ENCODE peak calls at places on chromosomes 13 and 19, in six cellular contexts. H is mesendoderm, T is H1, X is H9, P is neuronal stem cell, J is mesenchymal stem cell. O is an unnamed sample. For H3K79me1, the result is how much of the 10 kb centered on the place peaks cover.

GRCh38 chr19:42683917-42684513 is 56.3 kb downstream of the PSG3 start:
- DNase-seq in T (peak), P (no peak), X (no peak), J (peak), H (peak), O (peak)

GRCh38 chr19:41325947-41326706 is 16.2 kb downstream of the CCDC97 start:
- DNase-seq in H (no peak), P (no peak), T (peak), J (peak), X (no peak), O (peak)

GRCh38 chr13:113453962-113454361 is 674 bp upstream of the ADPRHL1 start:
- DNase-seq in T (no peak), J (no peak), P (no peak), H (no peak), X (no peak), O (no peak)

GRCh38 chr13:80029170-80029569 is 311.8 kb downstream of the SPRY2 start:
- DNase-seq in J (no peak), H (no peak), T (no peak), P (no peak), X (no peak), O (no peak)

GRCh38 chr19:1058112-1058511 is 8.9 kb upstream of the ARHGAP45 start:
- DNase-seq in T (no peak), X (no peak), P (no peak), H (no peak), J (no peak), O (no peak)

GRCh38 chr13:113211774-113212173 is 2.4 kb downstream of the CUL4A start:
- DNase-seq in X (peak), P (no peak), H (peak), J (no peak), T (no peak), O (no peak)

GRCh38 chr19:38831142-38831605 is 420 bp downstream of the ECH1 start:
- DNase-seq in J (peak), X (peak), H (peak), P (no peak), T (no peak), O (peak)

GRCh38 chr13:32645854-32646253 is 59.6 kb downstream of the PDS5B start:
- DNase-seq in T (no peak), P (no peak), X (no peak), H (no peak), J (no peak), O (no peak)

GRCh38 chr13:93889430-93889829 is 590.1 kb downstream of the DCT start:
- DNase-seq in X (no peak), T (no peak), H (no peak), P (no peak), J (no peak), O (no peak)

GRCh38 chr13:51801631-51802099 is 2.3 kb downstream of the DHRS12 start:
- DNase-seq in H (peak), T (no peak), P (peak), J (no peak), X (no peak), O (no peak)

GRCh38 chr13:38767506-38768265 is 80.8 kb downstream of the FREM2 start:
- DNase-seq in T (no peak), J (no peak), P (no peak), X (no peak), H (no peak), O (no peak)

GRCh38 chr13:44051405-44051804 is 171.7 kb downstream of the LACC1 start:
- DNase-seq in P (no peak), H (no peak), X (no peak), T (no peak), J (no peak), O (no peak)
- H3K79me1 ChIP-seq in P (under half), H (under half), X (under half), T (under half), J (under half), O (under half)

DNA sequence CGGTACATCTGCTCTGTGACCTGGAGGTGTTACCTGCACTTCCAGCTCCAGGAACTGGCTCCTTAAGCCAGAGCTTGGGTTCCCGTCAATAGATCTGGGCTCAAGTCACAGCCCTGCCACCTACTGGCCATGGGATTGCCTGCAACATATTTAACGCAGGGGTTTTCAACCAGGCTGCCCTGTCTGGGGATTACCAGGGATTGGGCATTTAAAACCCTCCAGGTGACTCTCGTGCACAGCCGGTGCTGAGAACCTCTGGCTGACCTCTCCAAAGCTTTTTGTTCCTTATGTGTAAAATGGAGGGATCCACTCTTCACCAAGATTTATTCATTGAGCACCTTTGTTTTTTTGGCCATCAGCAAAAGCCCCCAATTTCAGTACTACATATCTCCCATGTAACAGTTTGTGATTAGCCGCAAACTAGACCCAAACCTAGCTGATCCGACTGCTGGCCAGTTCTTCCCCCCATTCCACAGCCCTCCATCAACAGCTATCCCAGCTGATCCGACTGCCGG is 76.6 kb upstream of the STK24 start:
- DNase-seq in P (peak), T (peak), J (peak), X (peak), H (peak), O (peak)
- H3K79me1 ChIP-seq in P (under half), T (under half), J (under half), X (under half), H (under half), O (under half)

GRCh38 chr13:97117388-97117910 is 104.7 kb upstream of the MBNL2 start:
- DNase-seq in T (no peak), P (no peak), X (no peak), J (no peak), H (peak), O (no peak)
- H3K79me1 ChIP-seq in T (under half), P (under half), X (under half), J (under half), H (under half), O (under half)

DNA sequence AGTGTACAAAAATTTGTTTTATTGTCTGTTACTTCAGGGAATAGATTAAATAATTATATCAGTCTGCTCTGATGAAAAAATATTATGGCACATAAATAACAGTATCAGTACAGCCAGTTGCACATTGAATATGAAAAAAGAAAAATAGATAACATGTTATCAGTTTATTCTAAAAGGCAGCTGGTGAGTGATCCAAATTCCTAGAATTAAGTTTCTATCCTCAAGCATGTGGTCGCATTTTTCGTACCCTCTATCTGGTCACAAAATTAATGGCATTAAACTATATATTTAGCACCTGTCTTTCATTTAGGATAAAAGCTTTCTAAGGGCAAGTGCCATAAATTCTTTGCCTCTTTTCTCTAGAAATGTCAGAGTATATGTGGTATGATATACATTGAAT is 944.8 kb upstream of the PCDH9 start:
- DNase-seq in P (no peak), J (no peak), T (no peak), H (no peak), X (no peak), O (no peak)
- H3K79me1 ChIP-seq in P (under half), J (under half), T (under half), H (under half), X (under half), O (under half)

GRCh38 chr13:46569471-46569870 is 16.5 kb downstream of the LRCH1 start:
- DNase-seq in T (no peak), X (no peak), P (no peak), J (no peak), H (no peak), O (no peak)
- H3K79me1 ChIP-seq in T (under half), X (under half), P (under half), J (under half), H (under half), O (under half)

GRCh38 chr19:12790628-12791344 is 500 bp upstream of the JUNB start:
- DNase-seq in J (peak), X (no peak), T (no peak), P (no peak), H (no peak), O (no peak)

GRCh38 chr19:12788025-12788681 is 3.1 kb upstream of the JUNB start:
- DNase-seq in J (peak), H (no peak), T (no peak), P (no peak), X (no peak), O (no peak)

GRCh38 chr19:12789904-12790619 is 1.2 kb upstream of the JUNB start:
- DNase-seq in X (peak), H (peak), T (peak), J (peak), P (peak), O (peak)

GRCh38 chr19:12788682-12789097 is 2.6 kb upstream of the JUNB start:
- DNase-seq in T (no peak), P (no peak), H (peak), X (peak), J (peak), O (peak)

GRCh38 chr19:12789098-12789903 is 2.0 kb upstream of the JUNB start:
- DNase-seq in X (no peak), P (no peak), H (peak), J (peak), T (no peak), O (peak)
- H3K79me1 ChIP-seq in X (under half), P (under half), H (under half), J (under half), T (under half), O (under half)

GRCh38 chr19:31991984-31992655 is 353.3 kb upstream of the ZNF507 start:
- DNase-seq in X (no peak), P (no peak), J (no peak), H (no peak), T (peak), O (no peak)

GRCh38 chr19:31988256-31988655 is 357.2 kb upstream of the ZNF507 start:
- DNase-seq in H (no peak), J (no peak), T (no peak), X (no peak), P (no peak), O (no peak)

GRCh38 chr19:31992750-31993149 is 352.7 kb upstream of the ZNF507 start:
- DNase-seq in P (no peak), T (peak), J (no peak), H (no peak), X (no peak), O (no peak)
- H3K79me1 ChIP-seq in P (under half), T (under half), J (under half), H (under half), X (under half), O (under half)

DNA sequence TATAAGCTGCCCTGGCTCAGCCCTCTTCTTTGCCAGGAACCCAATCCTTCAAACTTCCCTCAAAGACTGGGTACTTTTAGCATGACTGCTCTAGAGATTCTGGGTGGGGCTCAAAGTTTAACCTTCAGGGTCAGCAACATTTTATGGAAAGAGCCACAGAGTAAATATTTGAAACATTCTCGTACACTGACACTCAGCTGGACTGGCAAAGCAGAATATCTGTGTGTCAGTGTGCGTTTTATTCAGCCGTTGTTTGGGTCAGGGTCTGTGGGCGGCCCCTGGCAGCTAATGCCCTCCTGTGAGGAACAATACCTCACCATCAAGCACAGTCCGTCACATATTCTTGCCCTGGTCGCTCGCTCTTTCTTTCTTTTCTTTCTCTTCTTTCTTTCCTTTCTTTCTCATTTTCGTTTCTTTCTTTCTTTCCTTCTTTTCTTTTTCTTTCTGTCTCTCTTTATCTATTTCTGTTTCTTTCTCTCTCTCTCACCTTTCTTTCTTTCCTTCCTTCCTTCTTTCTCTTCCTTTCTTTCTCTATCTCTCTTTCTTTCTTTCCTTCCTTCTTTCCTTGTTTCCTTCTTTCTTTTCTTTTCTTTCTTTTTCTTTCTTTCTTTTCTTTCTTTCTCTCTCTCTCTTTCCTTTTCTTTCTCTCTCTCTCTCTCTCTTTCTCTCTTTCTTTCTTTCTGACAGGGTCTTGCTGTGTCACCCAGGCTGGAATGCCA is 10.7 kb downstream of the DPRX start:
- DNase-seq in X (no peak), T (no peak), J (no peak), H (no peak), P (no peak), O (no peak)
- H3K79me1 ChIP-seq in X (under half), T (under half), J (under half), H (under half), P (under half), O (under half)

O was measured in IMR-90.